ENCODE peak calls at places on chromosomes 3 and 15, in four cellular contexts. One of them, this sample, is unnamed.

GRCh38 chr15:55652363-55652762 is 64.2 kb upstream of the PYGO1 start:
- DNase-seq in NCI-H345: no peak
- DNase-seq in NCI-H524 treated with DMSO at 0.1 percent for 48 hours: no peak
- DNase-seq in omental fat pad: no peak
- DNase-seq in this sample: no peak

GRCh38 chr3:122099255-122099654 is 44.1 kb downstream of the CD86 start:
- DNase-seq in NCI-H345: no peak
- DNase-seq in NCI-H524 treated with DMSO at 0.1 percent for 48 hours: no peak
- DNase-seq in omental fat pad: no peak
- DNase-seq in this sample: no peak

GRCh38 chr3:142947352-142947751 is 16.1 kb downstream of the PAQR9 start:
- DNase-seq in NCI-H345: no peak
- DNase-seq in NCI-H524 treated with DMSO at 0.1 percent for 48 hours: no peak
- DNase-seq in omental fat pad: no peak
- DNase-seq in this sample: no peak

GRCh38 chr3:124516333-124516732 is 213.9 kb upstream of the UMPS start:
- DNase-seq in NCI-H345: no peak
- DNase-seq in NCI-H524 treated with DMSO at 0.1 percent for 48 hours: no peak
- DNase-seq in omental fat pad: no peak
- DNase-seq in this sample: no peak

GRCh38 chr15:69093614-69094013 is 66.8 kb upstream of the GLCE start:
- DNase-seq in NCI-H345: no peak
- DNase-seq in NCI-H524 treated with DMSO at 0.1 percent for 48 hours: no peak
- DNase-seq in omental fat pad: no peak
- DNase-seq in this sample: no peak

GRCh38 chr3:64552160-64552559 is 135.6 kb downstream of the ADAMTS9 start:
- DNase-seq in NCI-H345: no peak
- DNase-seq in NCI-H524 treated with DMSO at 0.1 percent for 48 hours: no peak
- DNase-seq in omental fat pad: no peak
- DNase-seq in this sample: no peak

GRCh38 chr3:131432441-131432840 is 50.9 kb downstream of the NUDT16 start:
- DNase-seq in NCI-H345: no peak
- DNase-seq in NCI-H524 treated with DMSO at 0.1 percent for 48 hours: no peak
- DNase-seq in omental fat pad: no peak
- DNase-seq in this sample: no peak

GRCh38 chr3:65988440-65988839 is 50.3 kb downstream of the MAGI1 start:
- DNase-seq in NCI-H345: no peak
- DNase-seq in NCI-H524 treated with DMSO at 0.1 percent for 48 hours: peak; percentile 79
- DNase-seq in omental fat pad: no peak
- DNase-seq in this sample: no peak

GRCh38 chr15:38652998-38653397 is 88.4 kb upstream of the RASGRP1 start:
- DNase-seq in NCI-H345: no peak
- DNase-seq in NCI-H524 treated with DMSO at 0.1 percent for 48 hours: no peak
- DNase-seq in omental fat pad: no peak
- DNase-seq in this sample: no peak

GRCh38 chr15:56208641-56209155 is 35.0 kb downstream of the RFX7 start:
- DNase-seq in NCI-H345: no peak
- DNase-seq in NCI-H524 treated with DMSO at 0.1 percent for 48 hours: no peak
- DNase-seq in omental fat pad: no peak
- DNase-seq in this sample: no peak

GRCh38 chr15:68371160-68371559 is 60.8 kb downstream of the ITGA11 start:
- DNase-seq in NCI-H345: no peak
- DNase-seq in NCI-H524 treated with DMSO at 0.1 percent for 48 hours: no peak
- DNase-seq in omental fat pad: no peak
- DNase-seq in this sample: no peak

GRCh38 chr15:100334905-100335304 is 6.9 kb downstream of the ADAMTS17 start:
- DNase-seq in NCI-H345: no peak
- DNase-seq in NCI-H524 treated with DMSO at 0.1 percent for 48 hours: no peak
- DNase-seq in omental fat pad: no peak
- DNase-seq in this sample: no peak

GRCh38 chr3:158094917-158095301 is 11.3 kb downstream of the SHOX2 start:
- DNase-seq in NCI-H345: no peak
- DNase-seq in NCI-H524 treated with DMSO at 0.1 percent for 48 hours: no peak
- DNase-seq in omental fat pad: no peak
- DNase-seq in this sample: no peak

GRCh38 chr3:72957303-72957702 is 39.3 kb upstream of the PPP4R2 start:
- DNase-seq in NCI-H345: no peak
- DNase-seq in NCI-H524 treated with DMSO at 0.1 percent for 48 hours: no peak
- DNase-seq in omental fat pad: no peak
- DNase-seq in this sample: no peak

GRCh38 chr3:171428321-171428787 is 31.9 kb downstream of the TNIK start:
- DNase-seq in NCI-H345: no peak
- DNase-seq in NCI-H524 treated with DMSO at 0.1 percent for 48 hours: no peak
- DNase-seq in omental fat pad: no peak
- DNase-seq in this sample: no peak

GRCh38 chr3:124200336-124200901 is 208.5 kb upstream of the ROPN1 start:
- DNase-seq in NCI-H345: no peak
- DNase-seq in NCI-H524 treated with DMSO at 0.1 percent for 48 hours: no peak
- DNase-seq in omental fat pad: no peak
- DNase-seq in this sample: no peak

GRCh38 chr3:107641572-107642307 is 119.0 kb downstream of the BBX start:
- DNase-seq in NCI-H345: no peak
- DNase-seq in NCI-H524 treated with DMSO at 0.1 percent for 48 hours: no peak
- DNase-seq in omental fat pad: no peak
- DNase-seq in this sample: no peak

GRCh38 chr3:8503871-8504610 is 2.4 kb downstream of the LMCD1 start:
- DNase-seq in NCI-H345: no peak
- DNase-seq in NCI-H524 treated with DMSO at 0.1 percent for 48 hours: no peak
- DNase-seq in omental fat pad: no peak
- DNase-seq in this sample: no peak

GRCh38 chr3:134423153-134423552 is 48.9 kb upstream of the AMOTL2 start:
- DNase-seq in NCI-H345: peak; percentile 34
- DNase-seq in NCI-H524 treated with DMSO at 0.1 percent for 48 hours: peak; percentile 94
- DNase-seq in omental fat pad: no peak
- DNase-seq in this sample: peak; percentile 28

GRCh38 chr3:149270180-149270579 is 48.6 kb upstream of the CP start:
- DNase-seq in NCI-H345: no peak
- DNase-seq in NCI-H524 treated with DMSO at 0.1 percent for 48 hours: no peak
- DNase-seq in omental fat pad: no peak
- DNase-seq in this sample: no peak

GRCh38 chr3:177322846-177323245 is 125.6 kb upstream of the TBL1XR1 start:
- DNase-seq in NCI-H345: no peak
- DNase-seq in NCI-H524 treated with DMSO at 0.1 percent for 48 hours: no peak
- DNase-seq in omental fat pad: no peak
- DNase-seq in this sample: no peak

GRCh38 chr15:88493811-88494210 is 26.3 kb downstream of the MRPS11 start:
- DNase-seq in NCI-H345: no peak
- DNase-seq in NCI-H524 treated with DMSO at 0.1 percent for 48 hours: peak; percentile 99
- DNase-seq in omental fat pad: no peak
- DNase-seq in this sample: no peak

GRCh38 chr3:176512037-176512436 is 685.2 kb downstream of the TBL1XR1 start:
- DNase-seq in NCI-H345: no peak
- DNase-seq in NCI-H524 treated with DMSO at 0.1 percent for 48 hours: no peak
- DNase-seq in omental fat pad: no peak
- DNase-seq in this sample: no peak

GRCh38 chr3:5754602-5755001 is 567.1 kb downstream of the EDEM1 start:
- DNase-seq in NCI-H345: no peak
- DNase-seq in NCI-H524 treated with DMSO at 0.1 percent for 48 hours: no peak
- DNase-seq in omental fat pad: no peak
- DNase-seq in this sample: no peak